ENCODE peak calls at places on chromosomes 16 and 17, in nine cellular contexts. One of them, this sample, is unnamed.

GRCh38 chr16:84851192-84852127 is 31.7 kb downstream of the CRISPLD2 start:
- DNase-seq in pancreas: no peak
- DNase-seq in cardiac septum: no peak
- DNase-seq in GM20000: no peak
- DNase-seq in NCI-H2107: no peak
- DNase-seq in fibroblast of mammary gland: peak
- DNase-seq in AG08396: peak
- DNase-seq in NCI-H1417 treated with DMSO at 0.1 percent for 48 hours: no peak
- DNase-seq in CD8-positive, alpha-beta memory T cell: no peak
- DNase-seq in this sample: no peak

GRCh38 chr17:39739020-39739884 is 1.5 kb downstream of the GRB7 start:
- DNase-seq in pancreas: peak
- DNase-seq in cardiac septum: no peak
- DNase-seq in GM20000: no peak
- DNase-seq in NCI-H2107: peak
- DNase-seq in fibroblast of mammary gland: no peak
- DNase-seq in AG08396: peak
- DNase-seq in NCI-H1417 treated with DMSO at 0.1 percent for 48 hours: no peak
- DNase-seq in CD8-positive, alpha-beta memory T cell: no peak
- DNase-seq in this sample: no peak

GRCh38 chr17:44959821-44960523 is 8.1 kb downstream of the C1QL1 start:
- DNase-seq in pancreas: no peak
- DNase-seq in cardiac septum: no peak
- DNase-seq in GM20000: no peak
- DNase-seq in NCI-H2107: no peak
- DNase-seq in fibroblast of mammary gland: no peak
- DNase-seq in AG08396: no peak
- DNase-seq in NCI-H1417 treated with DMSO at 0.1 percent for 48 hours: no peak
- DNase-seq in CD8-positive, alpha-beta memory T cell: no peak
- DNase-seq in this sample: no peak

GRCh38 chr16:79768594-79768993 is 168.1 kb upstream of the MAF start:
- DNase-seq in pancreas: no peak
- DNase-seq in cardiac septum: no peak
- DNase-seq in GM20000: no peak
- DNase-seq in NCI-H2107: no peak
- DNase-seq in fibroblast of mammary gland: no peak
- DNase-seq in AG08396: no peak
- DNase-seq in NCI-H1417 treated with DMSO at 0.1 percent for 48 hours: no peak
- DNase-seq in CD8-positive, alpha-beta memory T cell: no peak
- DNase-seq in this sample: no peak

GRCh38 chr16:50103764-50104163 is 38.0 kb downstream of the HEATR3 start:
- DNase-seq in pancreas: no peak
- DNase-seq in cardiac septum: no peak
- DNase-seq in GM20000: no peak
- DNase-seq in NCI-H2107: no peak
- DNase-seq in fibroblast of mammary gland: peak
- DNase-seq in AG08396: no peak
- DNase-seq in NCI-H1417 treated with DMSO at 0.1 percent for 48 hours: no peak
- DNase-seq in CD8-positive, alpha-beta memory T cell: no peak
- DNase-seq in this sample: no peak

GRCh38 chr17:79075861-79076406 is 1.3 kb downstream of the ENGASE start:
- DNase-seq in pancreas: no peak
- DNase-seq in cardiac septum: peak
- DNase-seq in GM20000: peak
- DNase-seq in NCI-H2107: no peak
- DNase-seq in fibroblast of mammary gland: no peak
- DNase-seq in AG08396: no peak
- DNase-seq in NCI-H1417 treated with DMSO at 0.1 percent for 48 hours: no peak
- DNase-seq in CD8-positive, alpha-beta memory T cell: no peak
- DNase-seq in this sample: no peak

GRCh38 chr17:74935048-74935447 is 650 bp upstream of the OTOP3 start:
- DNase-seq in pancreas: no peak
- DNase-seq in cardiac septum: no peak
- DNase-seq in GM20000: no peak
- DNase-seq in NCI-H2107: no peak
- DNase-seq in fibroblast of mammary gland: no peak
- DNase-seq in AG08396: no peak
- DNase-seq in NCI-H1417 treated with DMSO at 0.1 percent for 48 hours: no peak
- DNase-seq in CD8-positive, alpha-beta memory T cell: no peak
- DNase-seq in this sample: no peak

GRCh38 chr17:44935116-44935515 is 12.5 kb downstream of the KIF18B start:
- DNase-seq in pancreas: no peak
- DNase-seq in cardiac septum: no peak
- DNase-seq in GM20000: no peak
- DNase-seq in NCI-H2107: no peak
- DNase-seq in fibroblast of mammary gland: no peak
- DNase-seq in AG08396: no peak
- DNase-seq in NCI-H1417 treated with DMSO at 0.1 percent for 48 hours: no peak
- DNase-seq in CD8-positive, alpha-beta memory T cell: no peak
- DNase-seq in this sample: no peak

GRCh38 chr16:23952128-23953041 is 116.6 kb downstream of the PRKCB start:
- DNase-seq in pancreas: no peak
- DNase-seq in cardiac septum: no peak
- DNase-seq in GM20000: no peak
- DNase-seq in NCI-H2107: no peak
- DNase-seq in fibroblast of mammary gland: peak
- DNase-seq in AG08396: no peak
- DNase-seq in NCI-H1417 treated with DMSO at 0.1 percent for 48 hours: no peak
- DNase-seq in CD8-positive, alpha-beta memory T cell: no peak
- DNase-seq in this sample: no peak

GRCh38 chr17:73711916-73712315 is 67.7 kb upstream of the SDK2 start:
- DNase-seq in pancreas: no peak
- DNase-seq in cardiac septum: no peak
- DNase-seq in GM20000: no peak
- DNase-seq in NCI-H2107: no peak
- DNase-seq in fibroblast of mammary gland: no peak
- DNase-seq in AG08396: no peak
- DNase-seq in NCI-H1417 treated with DMSO at 0.1 percent for 48 hours: no peak
- DNase-seq in CD8-positive, alpha-beta memory T cell: no peak
- DNase-seq in this sample: no peak

GRCh38 chr17:78358538-78359215 is 1.2 kb downstream of the SOCS3 start:
- DNase-seq in pancreas: peak
- DNase-seq in cardiac septum: no peak
- DNase-seq in GM20000: no peak
- DNase-seq in NCI-H2107: no peak
- DNase-seq in fibroblast of mammary gland: no peak
- DNase-seq in AG08396: no peak
- DNase-seq in NCI-H1417 treated with DMSO at 0.1 percent for 48 hours: no peak
- DNase-seq in CD8-positive, alpha-beta memory T cell: no peak
- DNase-seq in this sample: peak

GRCh38 chr17:32490101-32490482 is 3.3 kb downstream of the CDK5R1 start:
- DNase-seq in pancreas: no peak
- DNase-seq in cardiac septum: no peak
- DNase-seq in GM20000: no peak
- DNase-seq in NCI-H2107: no peak
- DNase-seq in fibroblast of mammary gland: no peak
- DNase-seq in AG08396: no peak
- DNase-seq in NCI-H1417 treated with DMSO at 0.1 percent for 48 hours: peak
- DNase-seq in CD8-positive, alpha-beta memory T cell: no peak
- DNase-seq in this sample: no peak

GRCh38 chr16:12186774-12187335 is 210.3 kb downstream of the SNX29 start:
- DNase-seq in pancreas: no peak
- DNase-seq in cardiac septum: no peak
- DNase-seq in GM20000: no peak
- DNase-seq in NCI-H2107: no peak
- DNase-seq in fibroblast of mammary gland: peak
- DNase-seq in AG08396: no peak
- DNase-seq in NCI-H1417 treated with DMSO at 0.1 percent for 48 hours: no peak
- DNase-seq in CD8-positive, alpha-beta memory T cell: no peak
- DNase-seq in this sample: no peak

GRCh38 chr16:86051376-86052114 is 152.6 kb downstream of the IRF8 start:
- DNase-seq in pancreas: no peak
- DNase-seq in cardiac septum: no peak
- DNase-seq in GM20000: no peak
- DNase-seq in NCI-H2107: no peak
- DNase-seq in fibroblast of mammary gland: no peak
- DNase-seq in AG08396: no peak
- DNase-seq in NCI-H1417 treated with DMSO at 0.1 percent for 48 hours: no peak
- DNase-seq in CD8-positive, alpha-beta memory T cell: no peak
- DNase-seq in this sample: no peak

GRCh38 chr16:14418795-14419225 is 211.2 kb downstream of the PARN start:
- DNase-seq in pancreas: peak
- DNase-seq in cardiac septum: no peak
- DNase-seq in GM20000: no peak
- DNase-seq in NCI-H2107: no peak
- DNase-seq in fibroblast of mammary gland: no peak
- DNase-seq in AG08396: no peak
- DNase-seq in NCI-H1417 treated with DMSO at 0.1 percent for 48 hours: no peak
- DNase-seq in CD8-positive, alpha-beta memory T cell: no peak
- DNase-seq in this sample: no peak

GRCh38 chr16:86608301-86608747 is 30.0 kb downstream of the FOXL1 start:
- DNase-seq in pancreas: no peak
- DNase-seq in cardiac septum: peak
- DNase-seq in GM20000: no peak
- DNase-seq in NCI-H2107: no peak
- DNase-seq in fibroblast of mammary gland: no peak
- DNase-seq in AG08396: no peak
- DNase-seq in NCI-H1417 treated with DMSO at 0.1 percent for 48 hours: no peak
- DNase-seq in CD8-positive, alpha-beta memory T cell: no peak
- DNase-seq in this sample: no peak